ENCODE peak calls at places on chromosomes 13 and 19, in four cellular contexts. F, Y, M and P are unnamed samples.

GRCh38 chr13:25225970-25226369 is 53.9 kb upstream of the AMER2 start:
- DNase-seq in Y (no peak), M (no peak), F (no peak), P (no peak)

GRCh38 chr13:33349314-33349995 is 63.9 kb upstream of the STARD13 start:
- DNase-seq in Y (no peak), F (no peak), M (no peak), P (no peak)

GRCh38 chr13:43686557-43686956 is 100.2 kb downstream of the ENOX1 start:
- DNase-seq in Y (peak), F (peak), M (no peak), P (no peak)

GRCh38 chr19:21202865-21203494 is 61.1 kb downstream of the ZNF431 start:
- DNase-seq in F (no peak), M (peak), Y (peak), P (peak)

GRCh38 chr19:11251650-11252314 is 10.5 kb downstream of the DOCK6 start:
- DNase-seq in F (no peak), M (no peak), Y (no peak), P (no peak)

GRCh38 chr19:18605546-18606280 is 886 bp downstream of the CRLF1 start:
- DNase-seq in F (no peak), M (no peak), Y (no peak), P (no peak)

GRCh38 chr19:18194554-18195238 is 1.7 kb downstream of the MPV17L2 start:
- DNase-seq in M (no peak), F (no peak), Y (peak), P (no peak)

GRCh38 chr13:114153485-114154080 is 21.2 kb upstream of the RASA3 start:
- DNase-seq in M (no peak), F (no peak), Y (no peak), P (no peak)

GRCh38 chr19:53881482-53882390 is at the start of gene PRKCG:
- DNase-seq in F (peak), Y (peak), M (no peak), P (peak)

GRCh38 chr19:13366529-13367143 is 139.6 kb downstream of the CACNA1A start:
- DNase-seq in F (no peak), Y (peak), M (no peak), P (peak)

GRCh38 chr19:50607874-50608785 is 31.6 kb downstream of the SYT3 start:
- DNase-seq in M (peak), F (peak), Y (peak), P (peak)
- TF ChIP-seq CREB1 in M (peak), F (peak), Y (peak), P (peak)

GRCh38 chr19:6686628-6686975 is 16.6 kb upstream of the TNFSF14 start:
- DNase-seq in F (no peak), M (no peak), Y (no peak), P (no peak)
- TF ChIP-seq YY1 in F (no peak), M (no peak), Y (no peak), P (no peak)

DNA sequence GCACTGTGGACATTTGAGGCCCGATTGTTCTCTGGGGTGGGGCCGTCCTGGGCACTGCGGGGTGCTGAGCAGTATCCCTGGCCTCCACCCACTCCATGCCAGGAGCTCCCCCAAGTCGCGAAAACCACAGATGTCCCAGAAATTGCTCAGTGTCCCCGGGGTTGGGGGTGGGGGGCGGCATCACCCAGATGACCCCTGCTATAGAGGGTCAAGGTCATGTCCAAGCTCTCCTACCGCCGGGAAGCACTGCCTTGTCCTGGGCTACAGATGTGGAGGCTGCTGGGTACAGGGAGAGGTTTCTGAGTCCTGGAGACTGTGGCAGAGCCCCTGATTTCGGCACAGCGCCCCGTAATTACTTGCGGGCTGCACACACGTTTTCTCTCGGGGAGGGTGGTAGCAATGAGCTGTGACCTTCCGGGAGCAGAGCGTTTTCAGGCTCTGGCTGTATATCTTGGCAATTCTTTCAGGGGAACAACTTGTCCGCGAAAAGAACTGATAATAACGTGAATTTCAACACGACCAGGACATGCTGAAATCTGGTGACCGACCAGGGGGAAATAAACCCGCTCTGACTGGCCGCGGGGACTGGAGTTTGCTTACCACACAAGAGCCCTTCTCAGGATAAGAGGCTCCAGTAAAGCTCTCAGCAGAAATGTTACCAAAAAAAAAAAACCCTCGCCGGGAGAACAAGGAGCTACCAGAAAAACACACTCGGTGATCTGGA is 68.1 kb downstream of the GNG7 start:
- DNase-seq in F (no peak), M (no peak), Y (no peak), P (no peak)
- TF ChIP-seq CREB1 in F (no peak), M (no peak), Y (no peak), P (no peak)

DNA sequence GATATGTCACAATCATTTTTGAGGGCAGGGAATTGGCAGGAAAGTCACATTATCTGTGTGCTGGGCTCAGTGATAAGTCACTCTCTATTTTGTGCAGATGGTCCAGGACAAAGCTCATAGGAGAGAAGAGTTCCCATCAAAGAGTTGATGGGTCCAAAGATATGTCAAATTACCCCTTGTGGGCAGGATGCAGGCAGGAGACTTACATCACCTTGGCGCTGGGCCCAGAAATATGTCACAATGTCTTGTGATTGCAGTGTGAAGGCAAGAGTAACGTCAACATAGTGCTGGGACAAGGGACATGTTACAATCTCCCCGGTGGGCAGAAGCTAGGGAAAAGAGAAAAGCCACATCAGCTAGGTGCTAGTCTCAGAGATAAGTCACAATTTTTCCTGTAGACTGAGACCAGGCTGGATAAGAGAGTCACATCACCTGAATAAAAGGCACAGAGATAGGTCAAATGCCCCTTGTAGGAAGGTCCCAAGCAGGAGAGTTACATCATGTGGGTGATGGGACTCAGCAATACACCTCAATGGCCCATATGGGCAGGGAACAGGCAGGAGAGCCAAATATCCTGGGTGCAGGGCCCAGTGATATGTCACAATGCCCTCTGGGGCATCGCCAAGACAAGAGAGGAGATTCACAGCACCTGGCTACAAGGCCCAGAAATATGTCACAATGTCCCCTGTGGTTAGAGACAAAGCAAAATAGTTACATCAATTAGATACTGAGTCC is 47.9 kb downstream of the ZNF99 start:
- DNase-seq in F (no peak), Y (no peak), M (no peak), P (no peak)
- TF ChIP-seq YY1 in F (no peak), Y (no peak), M (no peak), P (no peak)